ENCODE peak calls at places on chromosomes 7 and 10, in ten cellular contexts. G is lower leg skin, D is body of pancreas, P is left lung, W is bronchial epithelial cell, Q is epithelial cell of proximal tubule, E is brain microvascular endothelial cell, M is RWPE1, A is endothelial cell of umbilical vein, S is foreskin fibroblast. F is an unnamed sample.

GRCh38 chr7:133822816-133823552 is 304.2 kb upstream of the LRGUK start:
- DNase-seq in E (no peak), M (no peak), D (no peak), G (no peak), P (no peak), W (no peak), Q (no peak), S (no peak), A (no peak), F (no peak)

GRCh38 chr10:31099664-31100063 is 68.0 kb upstream of the ZNF438 start:
- DNase-seq in A (no peak), W (peak), M (peak), S (no peak), D (peak), Q (peak), P (no peak), E (no peak), G (no peak), F (no peak)

GRCh38 chr10:21285742-21286311 is 239.7 kb downstream of the SKIDA1 start:
- DNase-seq in Q (peak), E (peak), S (no peak), P (no peak), D (no peak), G (no peak), W (peak), A (peak), M (no peak), F (no peak)

GRCh38 chr10:3452234-3452633 is 279.7 kb upstream of the PITRM1 start:
- DNase-seq in P (no peak), S (peak), E (peak), G (no peak), W (no peak), D (no peak), Q (no peak), M (peak), A (peak), F (peak)

GRCh38 chr10:117653170-117653515 is 110.6 kb downstream of the EMX2 start:
- DNase-seq in Q (peak), M (peak), E (peak), S (peak), D (no peak), A (peak), W (peak), G (no peak), P (no peak), F (peak)

GRCh38 chr10:81688459-81688858 is 186.5 kb upstream of the NRG3 start:
- DNase-seq in Q (no peak), A (no peak), W (no peak), G (no peak), D (no peak), E (no peak), M (no peak), S (no peak), P (no peak), F (no peak)

GRCh38 chr7:112056409-112056808 is 149.8 kb downstream of the DOCK4 start:
- DNase-seq in M (peak), A (peak), E (peak), W (peak), Q (peak), D (no peak), P (no peak), G (no peak), S (peak), F (peak)

GRCh38 chr7:101159696-101160674 is 5.4 kb downstream of the VGF start:
- DNase-seq in G (no peak), A (no peak), E (no peak), D (no peak), M (peak), S (peak), W (peak), Q (no peak), P (no peak), F (no peak)

GRCh38 chr10:105577865-105578607 is 936.9 kb downstream of the SORCS3 start:
- DNase-seq in A (no peak), S (no peak), W (no peak), E (no peak), Q (no peak), G (no peak), P (no peak), M (no peak), D (no peak), F (no peak)

GRCh38 chr10:118583611-118584010 is 11.8 kb downstream of the PRLHR start:
- DNase-seq in S (peak), M (no peak), P (no peak), G (peak), Q (no peak), W (peak), A (no peak), E (no peak), D (no peak), F (no peak)

GRCh38 chr10:34392641-34393170 is 422.4 kb downstream of the PARD3 start:
- DNase-seq in M (no peak), G (no peak), D (no peak), E (no peak), P (no peak), S (peak), A (no peak), Q (no peak), W (no peak), F (no peak)

GRCh38 chr7:493661-494251 is 25.9 kb downstream of the PDGFA start:
- DNase-seq in P (peak), S (no peak), A (no peak), E (no peak), D (no peak), G (no peak), Q (no peak), M (no peak), W (no peak), F (no peak)

GRCh38 chr7:135710417-135711138 is 17.4 kb downstream of the SLC13A4 start:
- DNase-seq in D (no peak), S (no peak), P (no peak), A (no peak), Q (no peak), W (no peak), M (peak), E (no peak), G (no peak), F (peak)

GRCh38 chr10:96700477-96701099 is 19.7 kb downstream of the PIK3AP1 start:
- DNase-seq in E (no peak), A (no peak), Q (no peak), S (no peak), G (no peak), P (peak), M (no peak), D (no peak), W (no peak), F (no peak)

GRCh38 chr10:12041766-12042408 is 722 bp downstream of the UPF2 start:
- DNase-seq in G (no peak), D (peak), S (peak), A (peak), W (peak), E (peak), P (no peak), M (peak), Q (no peak), F (peak)

GRCh38 chr7:136925049-136925448 is 56.6 kb downstream of the CHRM2 start:
- DNase-seq in G (no peak), Q (no peak), S (peak), D (no peak), E (peak), P (no peak), M (no peak), W (no peak), A (peak), F (no peak)

GRCh38 chr10:62083868-62084267 is 182.4 kb downstream of the ARID5B start:
- DNase-seq in G (no peak), Q (no peak), E (peak), A (peak), S (peak), D (peak), P (no peak), W (peak), M (peak), F (peak)

GRCh38 chr7:15555385-15555859 is 6.4 kb downstream of the AGMO start:
- DNase-seq in M (no peak), W (peak), E (peak), P (no peak), S (peak), D (no peak), G (no peak), Q (no peak), A (peak), F (no peak)

GRCh38 chr10:132257271-132257670 is 50.5 kb downstream of the STK32C start:
- DNase-seq in D (no peak), S (peak), G (no peak), A (no peak), W (peak), E (peak), Q (no peak), P (no peak), M (peak), F (no peak)

GRCh38 chr10:32015386-32015785 is 40.8 kb downstream of the KIF5B start:
- DNase-seq in M (no peak), Q (no peak), G (no peak), A (no peak), D (no peak), P (no peak), W (no peak), S (no peak), E (no peak), F (no peak)

GRCh38 chr7:130379019-130379418 is 1.3 kb upstream of the CPA1 start:
- DNase-seq in Q (no peak), M (no peak), P (no peak), S (no peak), G (peak), E (no peak), A (no peak), W (no peak), D (peak), F (no peak)

GRCh38 chr10:784377-784758 is 94.9 kb upstream of the DIP2C start:
- DNase-seq in D (peak), A (no peak), G (peak), M (no peak), W (no peak), E (no peak), Q (no peak), S (no peak), P (peak), F (no peak)
- TF ChIP-seq CTCF in D (no peak), A (no peak), G (no peak), M (no peak), W (no peak), E (no peak), Q (no peak), S (no peak), P (no peak), F (no peak)

DNA sequence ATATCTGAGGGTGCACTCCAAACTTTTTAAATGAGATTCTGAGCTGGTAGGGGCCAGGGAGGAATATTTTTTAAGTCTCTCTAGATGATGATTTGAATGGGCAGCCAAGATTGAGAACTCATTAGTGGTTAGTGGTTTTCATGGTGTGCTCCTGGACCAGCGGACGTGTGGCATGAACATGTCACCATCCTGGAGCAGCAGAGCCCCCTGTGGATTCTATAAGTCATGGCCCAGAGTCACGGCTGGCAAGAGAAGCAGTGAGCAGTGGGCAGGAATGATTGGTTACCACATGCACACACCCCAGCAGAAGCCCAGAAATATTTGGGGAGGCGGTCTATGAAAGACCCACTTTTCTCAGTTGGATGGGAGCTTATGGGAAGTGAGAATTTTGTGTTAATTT is 21.2 kb upstream of the UCN3 start:
- DNase-seq in M (no peak), Q (no peak), W (no peak), E (no peak), A (no peak), D (no peak), G (no peak), S (no peak), P (no peak), F (peak)
- TF ChIP-seq CTCF in M (no peak), Q (peak), W (no peak), E (peak), A (no peak), D (no peak), G (no peak), S (no peak), P (no peak), F (peak)

DNA sequence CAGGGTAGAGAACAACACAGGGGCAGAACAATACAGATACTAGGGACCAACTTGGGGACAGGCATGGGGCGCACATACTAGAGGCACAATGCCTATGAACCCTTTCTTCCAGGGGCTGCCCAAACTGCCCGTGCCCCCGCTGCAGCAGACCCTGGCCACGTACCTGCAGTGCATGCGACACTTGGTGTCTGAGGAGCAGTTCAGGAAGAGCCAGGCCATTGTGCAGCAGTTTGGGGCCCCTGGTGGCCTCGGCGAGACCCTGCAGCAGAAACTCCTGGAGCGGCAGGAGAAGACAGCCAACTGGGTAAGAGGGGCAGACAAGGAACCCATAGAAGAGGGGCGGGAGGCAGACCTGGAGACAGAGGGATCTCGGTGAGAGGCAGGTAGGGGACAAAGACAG is 5.8 kb downstream of the CHAT start:
- DNase-seq in D (no peak), W (no peak), Q (no peak), P (no peak), G (peak), S (no peak), A (no peak), E (no peak), M (no peak), F (no peak)
- TF ChIP-seq CTCF in D (no peak), W (no peak), Q (no peak), P (no peak), G (no peak), S (no peak), A (no peak), E (peak), M (no peak), F (peak)

DNA sequence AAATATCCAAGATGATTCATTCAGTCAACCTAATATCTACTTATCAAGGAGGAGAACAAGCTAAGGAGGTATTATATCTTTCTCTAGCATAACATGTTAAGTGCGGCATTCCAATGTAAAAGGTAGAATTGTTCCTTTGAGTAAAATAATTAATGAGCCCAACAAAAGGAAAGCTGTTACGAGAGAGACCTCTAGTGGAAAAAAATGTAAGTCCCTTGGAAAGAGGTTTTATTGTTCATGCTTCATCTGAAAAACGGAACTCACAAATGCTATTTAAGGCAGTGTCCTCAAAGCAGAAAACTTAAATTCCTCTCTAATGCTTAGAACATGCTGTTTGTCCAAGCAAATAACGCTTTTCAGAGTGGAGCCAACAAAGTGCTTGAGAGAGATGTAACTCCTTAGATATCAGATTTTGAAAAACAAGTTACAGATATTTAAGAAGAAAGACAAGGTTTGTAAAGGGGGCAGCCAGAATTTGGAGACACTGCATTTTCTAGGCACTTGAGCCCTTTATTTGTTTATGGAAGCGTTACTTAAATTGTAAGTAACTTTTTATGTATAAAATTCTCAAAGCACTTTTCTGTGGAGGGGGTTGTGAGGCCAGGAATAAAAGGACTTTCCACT is 119.9 kb downstream of the TFEC start:
- DNase-seq in D (no peak), E (no peak), M (peak), A (peak), S (peak), W (peak), G (no peak), P (no peak), Q (peak), F (peak)
- TF ChIP-seq CTCF in D (peak), E (peak), M (peak), A (peak), S (peak), W (peak), G (no peak), P (peak), Q (peak), F (peak)

DNA sequence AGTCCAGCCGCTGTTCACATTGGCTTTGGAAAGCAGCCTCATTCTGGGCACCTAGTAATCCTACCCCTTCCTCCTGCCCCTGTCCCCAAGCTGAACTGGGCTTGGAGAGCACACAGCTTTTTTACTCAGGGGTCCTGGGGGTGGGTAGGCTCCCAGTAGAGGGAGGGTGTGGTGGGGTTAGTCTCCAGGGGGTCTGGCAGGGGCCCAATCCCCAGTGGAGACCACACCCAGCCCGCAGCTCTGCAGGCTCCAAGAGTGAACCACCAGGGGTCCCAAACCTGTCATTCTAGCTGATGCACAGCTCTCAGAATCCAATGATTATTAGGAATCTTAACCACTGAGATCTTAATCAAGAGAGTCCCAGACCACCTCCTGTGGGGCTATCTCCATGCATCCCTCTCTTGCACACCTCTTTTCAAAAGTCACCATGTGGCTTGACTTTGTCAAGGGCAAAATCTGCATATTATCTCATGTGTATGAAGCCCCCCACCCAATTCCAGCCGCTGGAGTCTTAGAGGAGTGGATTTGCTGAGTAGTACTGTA is 2.7 kb downstream of the HOXA11 start:
- DNase-seq in Q (no peak), E (no peak), M (no peak), D (no peak), G (peak), A (no peak), W (no peak), P (no peak), S (peak), F (no peak)
- TF ChIP-seq CTCF in Q (no peak), E (no peak), M (no peak), D (no peak), G (no peak), A (peak), W (no peak), P (no peak), S (no peak), F (no peak)

GRCh38 chr10:60390224-60390626 is 550 bp upstream of the ANK3 start:
- DNase-seq in D (no peak), W (no peak), S (peak), P (no peak), M (no peak), E (peak), G (no peak), Q (no peak), A (peak), F (no peak)
- TF ChIP-seq CTCF in D (no peak), W (no peak), S (no peak), P (no peak), M (no peak), E (no peak), G (no peak), Q (no peak), A (no peak), F (no peak)

DNA sequence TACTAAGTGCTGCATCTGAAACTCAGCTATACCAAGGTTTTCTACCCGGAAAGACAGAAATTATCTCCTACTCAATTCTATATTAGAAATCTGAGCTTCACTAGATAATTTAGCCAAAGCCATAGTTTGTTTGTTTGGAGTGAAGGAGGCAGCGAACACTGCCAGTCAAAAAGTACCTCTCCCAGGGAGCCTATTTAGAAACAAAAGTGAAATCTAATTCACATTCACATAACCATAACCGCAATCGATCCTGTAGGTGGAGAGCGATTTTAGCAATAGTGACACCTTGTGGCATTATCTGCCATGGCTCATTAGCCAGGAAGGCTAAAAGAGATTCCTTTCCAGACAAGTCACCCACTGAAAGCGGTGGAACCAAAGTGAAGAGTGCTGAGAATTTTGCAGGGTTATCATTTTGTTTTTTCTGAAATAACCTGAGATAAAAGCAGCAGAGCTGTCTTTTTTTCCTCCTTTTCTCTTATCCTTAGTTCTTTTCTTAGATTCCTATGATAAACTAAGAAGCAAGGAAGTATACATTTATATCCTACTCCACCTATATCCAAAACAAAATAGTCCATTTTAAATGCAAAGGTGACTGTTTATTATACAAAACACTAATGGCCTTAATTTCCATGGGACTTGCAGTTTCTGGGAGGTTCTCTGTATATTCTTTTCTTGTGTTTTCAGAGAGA is 83.7 kb upstream of the BET1 start:
- DNase-seq in E (peak), A (peak), W (peak), G (no peak), S (peak), D (peak), M (peak), P (no peak), Q (no peak), F (peak)
- TF ChIP-seq CTCF in E (peak), A (peak), W (peak), G (no peak), S (peak), D (peak), M (peak), P (peak), Q (peak), F (peak)

GRCh38 chr10:49612513-49613159 is 1.2 kb upstream of the CHAT start:
- DNase-seq in S (no peak), Q (no peak), D (no peak), P (no peak), M (no peak), G (peak), A (no peak), E (no peak), W (no peak), F (peak)
- TF ChIP-seq CTCF in S (no peak), Q (no peak), D (no peak), P (no peak), M (no peak), G (no peak), A (no peak), E (no peak), W (no peak), F (peak)

F was measured in A673.